ENCODE peak calls at places on chromosomes 5 and 9, in nine cellular contexts. One of them, this sample, is unnamed.

GRCh38 chr9:115133649-115134048 is 15.7 kb upstream of the TNC start:
- DNase-seq in fibroblast of pulmonary artery: peak
- DNase-seq in SK-N-SH: no peak
- DNase-seq in MM.1S: no peak
- DNase-seq in GM23338: no peak
- DNase-seq in HL-60: no peak
- DNase-seq in AG04449: peak
- DNase-seq in AG10803: peak
- DNase-seq in A549: no peak
- DNase-seq in this sample: peak

GRCh38 chr9:2230362-2230761 is 215.2 kb downstream of the SMARCA2 start:
- DNase-seq in fibroblast of pulmonary artery: no peak
- DNase-seq in SK-N-SH: no peak
- DNase-seq in MM.1S: peak
- DNase-seq in GM23338: peak
- DNase-seq in HL-60: no peak
- DNase-seq in AG04449: no peak
- DNase-seq in AG10803: no peak
- DNase-seq in A549: no peak
- DNase-seq in this sample: no peak

GRCh38 chr9:88272986-88273385 is 115.3 kb upstream of the SPIN1 start:
- DNase-seq in fibroblast of pulmonary artery: no peak
- DNase-seq in SK-N-SH: no peak
- DNase-seq in MM.1S: no peak
- DNase-seq in GM23338: peak
- DNase-seq in HL-60: no peak
- DNase-seq in AG04449: no peak
- DNase-seq in AG10803: no peak
- DNase-seq in A549: no peak
- DNase-seq in this sample: no peak

GRCh38 chr5:30039379-30039778 is 1154.1 kb upstream of the CDH6 start:
- DNase-seq in fibroblast of pulmonary artery: no peak
- DNase-seq in SK-N-SH: no peak
- DNase-seq in MM.1S: no peak
- DNase-seq in GM23338: no peak
- DNase-seq in HL-60: no peak
- DNase-seq in AG04449: no peak
- DNase-seq in AG10803: no peak
- DNase-seq in A549: no peak
- DNase-seq in this sample: no peak

GRCh38 chr5:175867587-175868347 is 3.6 kb upstream of the CPLX2 start:
- DNase-seq in fibroblast of pulmonary artery: no peak
- DNase-seq in SK-N-SH: peak
- DNase-seq in MM.1S: no peak
- DNase-seq in GM23338: peak
- DNase-seq in HL-60: peak
- DNase-seq in AG04449: no peak
- DNase-seq in AG10803: no peak
- DNase-seq in A549: peak
- DNase-seq in this sample: no peak

GRCh38 chr9:93633492-93634221 is 57.3 kb downstream of the PHF2 start:
- DNase-seq in fibroblast of pulmonary artery: no peak
- DNase-seq in SK-N-SH: no peak
- DNase-seq in MM.1S: no peak
- DNase-seq in GM23338: no peak
- DNase-seq in HL-60: no peak
- DNase-seq in AG04449: no peak
- DNase-seq in AG10803: no peak
- DNase-seq in A549: no peak
- DNase-seq in this sample: no peak

GRCh38 chr9:89466451-89467277 is 31.2 kb downstream of the SEMA4D start:
- DNase-seq in fibroblast of pulmonary artery: no peak
- DNase-seq in SK-N-SH: no peak
- DNase-seq in MM.1S: no peak
- DNase-seq in GM23338: no peak
- DNase-seq in HL-60: no peak
- DNase-seq in AG04449: no peak
- DNase-seq in AG10803: no peak
- DNase-seq in A549: no peak
- DNase-seq in this sample: no peak

GRCh38 chr9:109745335-109746283 is 34.4 kb upstream of the PALM2AKAP2 start:
- DNase-seq in fibroblast of pulmonary artery: peak
- DNase-seq in SK-N-SH: no peak
- DNase-seq in MM.1S: no peak
- DNase-seq in GM23338: peak
- DNase-seq in HL-60: no peak
- DNase-seq in AG04449: no peak
- DNase-seq in AG10803: peak
- DNase-seq in A549: no peak
- DNase-seq in this sample: peak

DNA sequence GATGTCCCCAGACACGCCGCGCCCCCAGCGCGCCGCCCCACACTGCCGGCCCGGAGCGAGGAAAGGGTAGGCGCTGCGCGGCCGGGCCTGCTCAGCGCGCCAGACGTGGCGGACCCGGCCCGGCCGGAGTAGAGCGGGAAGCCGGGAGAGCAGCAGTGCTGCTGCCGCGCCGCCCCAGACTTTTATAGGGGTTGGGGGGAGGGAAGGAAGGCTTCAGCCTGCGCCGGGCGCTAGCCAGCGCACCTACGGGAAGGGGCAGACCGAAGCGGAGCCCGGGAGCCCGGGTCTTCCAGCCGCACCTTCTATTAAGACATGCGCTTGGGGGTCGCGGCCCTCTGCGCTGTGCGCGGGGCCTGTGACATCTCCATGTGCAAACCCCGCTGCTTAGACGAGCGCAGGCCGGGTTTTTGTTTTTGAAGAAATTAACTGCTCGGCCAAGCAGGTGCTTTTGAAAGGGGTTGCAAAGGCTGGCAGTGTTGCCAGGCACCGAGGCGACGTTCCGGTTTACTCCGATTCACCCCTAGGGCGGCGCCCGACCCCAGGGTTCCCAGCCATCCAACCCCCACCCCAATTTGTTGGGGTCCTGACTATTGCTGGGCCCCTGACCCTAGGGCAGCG is 361 bp upstream of the PAX5 start:
- DNase-seq in fibroblast of pulmonary artery: no peak
- DNase-seq in SK-N-SH: peak
- DNase-seq in MM.1S: peak
- DNase-seq in GM23338: peak
- DNase-seq in HL-60: peak
- DNase-seq in AG04449: no peak
- DNase-seq in AG10803: no peak
- DNase-seq in A549: no peak
- DNase-seq in this sample: no peak
- TF ChIP-seq CTCF in fibroblast of pulmonary artery: no peak
- TF ChIP-seq CTCF in SK-N-SH: peak
- TF ChIP-seq CTCF in MM.1S: peak
- TF ChIP-seq CTCF in GM23338: peak
- TF ChIP-seq CTCF in HL-60: peak
- TF ChIP-seq CTCF in AG04449: no peak
- TF ChIP-seq CTCF in AG10803: no peak
- TF ChIP-seq CTCF in A549: peak
- TF ChIP-seq CTCF in this sample: no peak

GRCh38 chr9:136740491-136740890 is 2.2 kb downstream of the LCN10 start:
- DNase-seq in fibroblast of pulmonary artery: no peak
- DNase-seq in SK-N-SH: no peak
- DNase-seq in MM.1S: no peak
- DNase-seq in GM23338: no peak
- DNase-seq in HL-60: no peak
- DNase-seq in AG04449: no peak
- DNase-seq in AG10803: no peak
- DNase-seq in A549: no peak
- DNase-seq in this sample: no peak

GRCh38 chr9:136742640-136743391 is at the start of gene LCN10:
- DNase-seq in fibroblast of pulmonary artery: no peak
- DNase-seq in SK-N-SH: peak
- DNase-seq in MM.1S: no peak
- DNase-seq in GM23338: peak
- DNase-seq in HL-60: no peak
- DNase-seq in AG04449: no peak
- DNase-seq in AG10803: no peak
- DNase-seq in A549: no peak
- DNase-seq in this sample: no peak

GRCh38 chr9:136740069-136740468 is 2.7 kb downstream of the LCN10 start:
- DNase-seq in fibroblast of pulmonary artery: no peak
- DNase-seq in SK-N-SH: no peak
- DNase-seq in MM.1S: no peak
- DNase-seq in GM23338: no peak
- DNase-seq in HL-60: no peak
- DNase-seq in AG04449: no peak
- DNase-seq in AG10803: no peak
- DNase-seq in A549: no peak
- DNase-seq in this sample: no peak

GRCh38 chr9:136741885-136742568 is 713 bp downstream of the LCN10 start:
- DNase-seq in fibroblast of pulmonary artery: no peak
- DNase-seq in SK-N-SH: no peak
- DNase-seq in MM.1S: no peak
- DNase-seq in GM23338: no peak
- DNase-seq in HL-60: no peak
- DNase-seq in AG04449: no peak
- DNase-seq in AG10803: no peak
- DNase-seq in A549: no peak
- DNase-seq in this sample: no peak

DNA sequence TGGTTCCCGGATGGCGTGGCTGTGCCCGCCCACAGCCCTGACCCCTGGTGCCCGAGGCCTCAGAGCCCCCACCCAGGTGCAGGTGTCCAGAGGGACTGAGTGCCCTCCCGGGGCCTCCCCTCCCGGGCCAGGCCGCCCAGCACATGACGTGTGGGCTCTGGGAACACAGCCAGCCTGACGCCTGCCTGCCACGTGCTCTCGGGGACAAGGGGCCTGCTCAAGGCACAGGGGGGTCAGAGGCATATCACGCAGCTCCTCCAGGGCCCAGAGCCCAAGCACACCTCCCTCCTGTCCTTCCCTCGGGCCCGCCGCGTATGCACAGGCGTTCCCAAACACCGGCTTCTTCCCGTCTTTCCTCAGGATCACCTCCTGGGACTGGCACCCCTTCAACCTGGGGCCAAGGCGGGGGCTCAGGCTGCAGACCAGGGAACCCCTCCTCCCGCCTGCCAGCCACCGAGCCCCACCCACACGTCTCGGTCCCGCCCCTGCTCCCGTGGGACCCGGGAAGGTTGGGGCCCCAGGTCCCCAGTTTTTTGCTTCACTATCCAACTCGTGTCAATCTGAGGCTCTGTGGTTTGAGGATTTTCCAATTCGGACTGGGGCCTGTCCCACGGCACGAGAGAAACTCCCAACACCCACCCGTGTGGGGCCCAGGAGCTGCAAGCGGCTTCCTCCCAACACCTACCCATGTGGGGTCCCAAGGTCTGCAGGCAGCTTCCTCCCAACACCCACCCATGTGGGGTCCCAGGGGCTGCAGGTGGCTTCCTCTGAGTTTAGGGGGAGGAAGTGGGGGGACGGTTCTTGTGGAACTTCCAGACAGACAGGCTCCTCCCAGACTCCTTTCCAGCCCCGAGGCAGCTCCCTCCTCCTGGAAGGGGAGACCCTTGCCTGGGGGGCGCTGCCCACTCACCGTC is 1.5 kb downstream of the LCN10 start:
- DNase-seq in fibroblast of pulmonary artery: peak
- DNase-seq in SK-N-SH: peak
- DNase-seq in MM.1S: no peak
- DNase-seq in GM23338: no peak
- DNase-seq in HL-60: no peak
- DNase-seq in AG04449: no peak
- DNase-seq in AG10803: no peak
- DNase-seq in A549: no peak
- DNase-seq in this sample: no peak
- H3K4me3 ChIP-seq in fibroblast of pulmonary artery: no peak
- H3K4me3 ChIP-seq in SK-N-SH: no peak
- H3K4me3 ChIP-seq in MM.1S: no peak
- H3K4me3 ChIP-seq in GM23338: no peak
- H3K4me3 ChIP-seq in HL-60: no peak
- H3K4me3 ChIP-seq in AG04449: no peak
- H3K4me3 ChIP-seq in AG10803: no peak
- H3K4me3 ChIP-seq in A549: no peak
- H3K4me3 ChIP-seq in this sample: no peak

DNA sequence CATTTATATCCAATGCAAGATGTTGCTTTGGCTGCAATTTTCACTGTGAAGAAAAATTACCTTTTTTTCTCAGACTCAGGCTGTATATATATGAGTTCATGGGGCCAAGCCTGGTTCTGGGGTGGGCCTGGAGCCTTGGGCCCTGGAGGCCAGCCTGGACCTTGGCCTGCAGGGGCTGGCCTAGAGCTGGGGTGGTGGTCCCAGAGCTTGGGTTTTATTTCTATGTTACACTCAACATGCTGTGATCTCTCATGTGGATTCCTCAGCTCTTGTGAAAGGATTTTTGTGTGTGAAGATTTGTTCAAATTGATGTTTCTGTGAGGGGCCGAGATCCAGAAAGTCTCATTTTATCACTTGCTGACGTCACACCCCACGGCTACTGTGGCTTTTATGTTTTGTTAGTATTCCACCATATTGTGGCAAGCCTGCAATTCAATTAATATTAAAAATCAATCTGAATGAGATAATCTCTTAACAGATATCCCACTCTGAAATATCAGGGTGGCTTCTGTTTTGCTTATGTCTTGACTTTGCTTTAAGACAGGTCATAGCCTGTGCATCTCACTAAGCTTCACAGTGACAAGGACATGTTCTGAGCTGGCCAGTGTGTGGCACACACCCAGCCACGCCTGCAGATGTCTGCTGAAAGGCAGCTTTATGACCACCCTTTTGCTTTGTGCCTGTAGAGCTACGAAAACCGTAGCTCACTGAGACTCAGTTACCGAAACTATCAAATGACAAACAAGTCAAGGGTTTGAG is 232.8 kb downstream of the SPATA31A1 start:
- DNase-seq in fibroblast of pulmonary artery: no peak
- DNase-seq in SK-N-SH: no peak
- DNase-seq in MM.1S: no peak
- DNase-seq in GM23338: no peak
- DNase-seq in HL-60: no peak
- DNase-seq in AG04449: no peak
- DNase-seq in AG10803: no peak
- DNase-seq in A549: peak
- DNase-seq in this sample: no peak
- TF ChIP-seq CTCF in fibroblast of pulmonary artery: no peak
- TF ChIP-seq CTCF in SK-N-SH: no peak
- TF ChIP-seq CTCF in MM.1S: no peak
- TF ChIP-seq CTCF in GM23338: no peak
- TF ChIP-seq CTCF in HL-60: no peak
- TF ChIP-seq CTCF in AG04449: no peak
- TF ChIP-seq CTCF in AG10803: no peak
- TF ChIP-seq CTCF in A549: no peak
- TF ChIP-seq CTCF in this sample: no peak

DNA sequence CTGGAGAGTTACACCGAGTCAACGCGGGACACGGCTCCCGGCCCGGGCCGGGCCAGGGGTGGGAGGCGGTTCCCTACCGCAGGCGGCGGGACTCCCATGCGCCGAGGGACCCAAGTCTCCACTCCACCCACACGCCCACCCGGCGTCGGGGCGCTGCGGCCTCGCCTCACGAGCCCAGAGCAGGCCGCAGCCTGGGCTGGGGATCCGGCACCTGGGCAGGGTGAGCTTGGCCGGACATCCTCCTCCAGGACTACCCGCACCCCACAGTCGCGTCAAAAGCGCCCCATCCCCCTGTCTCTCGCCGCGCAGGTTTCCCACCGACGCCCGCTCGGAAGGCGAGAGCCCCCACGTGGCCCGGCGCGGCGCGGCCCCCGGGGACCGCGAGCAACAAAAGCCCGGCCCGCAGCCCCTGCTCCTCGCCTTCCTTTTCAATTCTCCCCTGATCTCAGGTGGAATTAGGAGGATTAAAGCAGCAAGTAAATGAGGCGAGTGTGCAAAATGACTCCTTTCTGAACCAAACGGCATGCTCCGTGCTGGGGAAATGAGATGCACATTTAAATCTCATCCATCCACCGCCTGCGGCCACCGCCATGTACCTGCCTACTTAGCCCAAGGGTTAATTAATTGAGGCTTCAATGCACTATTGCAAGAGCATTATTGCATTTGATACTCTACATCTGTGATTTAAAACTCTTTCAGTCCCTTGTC is 196.6 kb upstream of the TBCA start:
- DNase-seq in fibroblast of pulmonary artery: no peak
- DNase-seq in SK-N-SH: peak
- DNase-seq in MM.1S: peak
- DNase-seq in GM23338: peak
- DNase-seq in HL-60: no peak
- DNase-seq in AG04449: no peak
- DNase-seq in AG10803: no peak
- DNase-seq in A549: no peak
- DNase-seq in this sample: no peak
- H3K4me3 ChIP-seq in fibroblast of pulmonary artery: no peak
- H3K4me3 ChIP-seq in SK-N-SH: peak
- H3K4me3 ChIP-seq in MM.1S: no peak
- H3K4me3 ChIP-seq in GM23338: peak
- H3K4me3 ChIP-seq in HL-60: peak
- H3K4me3 ChIP-seq in AG04449: peak
- H3K4me3 ChIP-seq in AG10803: peak
- H3K4me3 ChIP-seq in A549: no peak
- H3K4me3 ChIP-seq in this sample: peak

This sample was measured in fibroblast of mammary gland.